ENCODE peak calls at places on chromosomes 12 and 14, in four cellular contexts. A is kidney epithelial cell, Q is AG10803, I is psoas muscle. J is an unnamed sample.

GRCh38 chr12:116138781-116139180 is 138.7 kb downstream of the MED13L start:
- DNase-seq in I (no peak), A (peak; percentile 41), Q (no peak), J (no peak)

GRCh38 chr14:67186789-67187188 is 2.5 kb upstream of the GARIN2 start:
- DNase-seq in I (no peak), A (no peak), Q (no peak), J (no peak)

GRCh38 chr12:3683670-3684069 is 69.2 kb downstream of the CRACR2A start:
- DNase-seq in I (no peak), Q (peak; percentile 21), A (no peak), J (peak; percentile 22)

GRCh38 chr12:32309811-32310755 is 89.3 kb upstream of the FGD4 start:
- DNase-seq in Q (no peak), A (peak; percentile 67), I (no peak), J (no peak)

GRCh38 chr14:71600309-71600708 is 331.9 kb upstream of the RGS6 start:
- DNase-seq in I (no peak), A (no peak), Q (no peak), J (no peak)

GRCh38 chr12:121620328-121620891 is 5.9 kb upstream of the ORAI1 start:
- DNase-seq in I (no peak), Q (no peak), A (no peak), J (no peak)

GRCh38 chr14:31449971-31450610 is 7.2 kb downstream of the DTD2 start:
- DNase-seq in I (no peak), Q (peak; percentile 62), A (no peak), J (no peak)

GRCh38 chr14:100641274-100641860 is 54.1 kb upstream of the BEGAIN start:
- DNase-seq in Q (no peak), A (no peak), I (no peak), J (no peak)

GRCh38 chr14:87630808-87631207 is 362.2 kb downstream of the GALC start:
- DNase-seq in A (no peak), Q (no peak), I (no peak), J (no peak)

GRCh38 chr12:29113101-29113500 is 36.0 kb upstream of the FAR2 start:
- DNase-seq in I (no peak), Q (no peak), A (no peak), J (no peak)

GRCh38 chr12:123113038-123113437 is 37.9 kb downstream of the PITPNM2 start:
- DNase-seq in Q (no peak), A (no peak), I (no peak), J (no peak)

GRCh38 chr12:75774309-75775052 is 257.1 kb downstream of the PHLDA1 start:
- DNase-seq in Q (no peak), I (no peak), A (no peak), J (no peak)

GRCh38 chr12:49974231-49974675 is 1.5 kb downstream of the AQP6 start:
- DNase-seq in A (no peak), I (peak; percentile 69), Q (peak; percentile 64), J (no peak)

GRCh38 chr12:22064968-22065367 is 18.9 kb downstream of the CMAS start:
- DNase-seq in Q (no peak), I (no peak), A (no peak), J (no peak)

GRCh38 chr12:22935090-22935489 is 310.1 kb downstream of the ETNK1 start:
- DNase-seq in Q (no peak), I (no peak), A (no peak), J (no peak)

GRCh38 chr14:71534506-71534905 is 397.7 kb upstream of the RGS6 start:
- DNase-seq in Q (no peak), A (no peak), I (no peak), J (no peak)

GRCh38 chr12:78149459-78149858 is 318.8 kb downstream of the NAV3 start:
- DNase-seq in Q (no peak), A (no peak), I (no peak), J (no peak)

GRCh38 chr14:68473794-68474193 is 319.1 kb downstream of the ZFP36L1 start:
- DNase-seq in I (no peak), A (no peak), Q (no peak), J (no peak)

GRCh38 chr12:90028620-90029051 is 320.0 kb upstream of the ATP2B1 start:
- DNase-seq in Q (no peak), I (no peak), A (no peak), J (no peak)

GRCh38 chr14:89540009-89540829 is 123.2 kb upstream of the FOXN3 start:
- DNase-seq in Q (peak; percentile 15), I (no peak), A (no peak), J (no peak)

GRCh38 chr12:47755655-47756562 is 2.8 kb downstream of the RAPGEF3 start:
- DNase-seq in A (no peak), I (no peak), Q (no peak), J (no peak)

GRCh38 chr12:78120866-78121590 is 290.3 kb downstream of the NAV3 start:
- DNase-seq in Q (peak; percentile 49), I (no peak), A (no peak), J (no peak)

GRCh38 chr12:56510786-56511185 is 10.8 kb upstream of the RBMS2 start:
- DNase-seq in I (no peak), Q (no peak), A (no peak), J (no peak)

GRCh38 chr12:122147514-122148290 is 26.3 kb downstream of the IL31 start:
- DNase-seq in Q (no peak), A (no peak), I (no peak), J (no peak)

GRCh38 chr12:123892180-123892559 is 80.5 kb downstream of the CCDC92 start:
- DNase-seq in A (no peak), Q (no peak), I (no peak), J (no peak)

GRCh38 chr12:49537709-49538601 is 875 bp upstream of the KCNH3 start:
- DNase-seq in I (no peak), Q (no peak), A (no peak), J (no peak)

GRCh38 chr14:62018606-62019005 is 256.4 kb downstream of the SNAPC1 start:
- DNase-seq in Q (no peak), I (no peak), A (no peak), J (no peak)

GRCh38 chr14:22739423-22739822 is 27.1 kb upstream of the OXA1L start:
- DNase-seq in Q (no peak), I (no peak), A (peak; percentile 7), J (no peak)

GRCh38 chr12:93448796-93449195 is 7.0 kb upstream of the UBE2N start:
- DNase-seq in I (no peak), Q (no peak), A (no peak), J (no peak)

GRCh38 chr12:108759914-108760313 is 28.6 kb upstream of the CORO1C start:
- DNase-seq in A (no peak), Q (no peak), I (no peak), J (no peak)
- H3K4me3 ChIP-seq in A (no peak overlapping the region), Q (no peak overlapping the region), I (no peak overlapping the region), J (no peak overlapping the region)

GRCh38 chr12:52236386-52237050 is 3.5 kb downstream of the KRT7 start:
- DNase-seq in A (no peak), Q (no peak), I (no peak), J (no peak)

GRCh38 chr12:52233462-52234141 is 559 bp downstream of the KRT7 start:
- DNase-seq in I (no peak), A (no peak), Q (no peak), J (no peak)

GRCh38 chr12:52235822-52236291 is 2.8 kb downstream of the KRT7 start:
- DNase-seq in I (no peak), Q (no peak), A (no peak), J (no peak)

GRCh38 chr12:52234226-52234810 is 1.3 kb downstream of the KRT7 start:
- DNase-seq in Q (no peak), A (no peak), I (no peak), J (no peak)

DNA sequence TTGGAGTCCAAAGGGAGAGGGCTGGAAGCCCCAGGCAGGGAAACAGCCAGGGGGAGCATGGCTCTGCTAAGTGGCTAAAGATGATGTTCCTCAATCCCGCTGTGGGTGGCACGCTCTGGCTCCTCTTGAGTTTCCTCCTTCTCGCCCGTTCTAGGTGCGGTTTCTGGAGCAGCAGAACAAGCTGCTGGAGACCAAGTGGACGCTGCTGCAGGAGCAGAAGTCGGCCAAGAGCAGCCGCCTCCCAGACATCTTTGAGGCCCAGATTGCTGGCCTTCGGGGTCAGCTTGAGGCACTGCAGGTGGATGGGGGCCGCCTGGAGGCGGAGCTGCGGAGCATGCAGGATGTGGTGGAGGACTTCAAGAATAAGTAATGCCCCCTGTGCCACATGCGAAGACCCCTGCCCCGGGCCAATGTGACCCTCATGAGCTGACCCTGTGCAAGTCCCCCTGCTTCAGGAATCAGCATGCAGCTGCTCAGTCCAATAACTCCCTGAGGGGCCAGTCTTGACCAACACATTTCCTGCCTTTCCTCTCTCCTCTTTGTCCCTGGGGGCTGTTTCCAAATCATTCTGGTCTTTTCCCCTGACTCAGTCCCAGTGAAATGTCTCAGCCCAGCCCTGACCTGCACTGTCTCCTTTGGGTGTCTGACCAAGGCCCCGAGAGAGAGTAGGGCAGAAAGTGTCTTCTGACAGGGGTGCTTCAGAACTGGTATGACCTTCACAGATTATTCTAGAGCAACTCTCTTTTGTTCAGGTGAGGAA is 2.1 kb downstream of the KRT7 start:
- DNase-seq in A (no peak), Q (peak; percentile 42), I (no peak), J (no peak)
- H3K4me3 ChIP-seq in A (peak overlapping the region; percentile 33), Q (no peak overlapping the region), I (no peak overlapping the region), J (no peak overlapping the region)

GRCh38 chr14:96424104-96424989 is 32.4 kb downstream of the AK7 start:
- DNase-seq in Q (peak; percentile 69), I (no peak), A (no peak), J (peak; percentile 22)
- H3K4me3 ChIP-seq in Q (peak overlapping the region; percentile 49), I (peak overlapping the region; percentile 59), A (peak overlapping the region; percentile 37), J (peak overlapping the region; percentile 41)

GRCh38 chr12:46263140-46264017 is 5.5 kb downstream of the SLC38A1 start:
- DNase-seq in Q (no peak), I (no peak), A (no peak), J (no peak)

GRCh38 chr12:46265734-46266133 is 3.1 kb downstream of the SLC38A1 start:
- DNase-seq in A (no peak), I (no peak), Q (no peak), J (no peak)

GRCh38 chr12:46266382-46266791 is 2.5 kb downstream of the SLC38A1 start:
- DNase-seq in Q (peak; percentile 37), A (no peak), I (no peak), J (peak; percentile 43)

GRCh38 chr12:46265102-46265501 is 3.7 kb downstream of the SLC38A1 start:
- DNase-seq in I (no peak), A (no peak), Q (no peak), J (no peak)

DNA sequence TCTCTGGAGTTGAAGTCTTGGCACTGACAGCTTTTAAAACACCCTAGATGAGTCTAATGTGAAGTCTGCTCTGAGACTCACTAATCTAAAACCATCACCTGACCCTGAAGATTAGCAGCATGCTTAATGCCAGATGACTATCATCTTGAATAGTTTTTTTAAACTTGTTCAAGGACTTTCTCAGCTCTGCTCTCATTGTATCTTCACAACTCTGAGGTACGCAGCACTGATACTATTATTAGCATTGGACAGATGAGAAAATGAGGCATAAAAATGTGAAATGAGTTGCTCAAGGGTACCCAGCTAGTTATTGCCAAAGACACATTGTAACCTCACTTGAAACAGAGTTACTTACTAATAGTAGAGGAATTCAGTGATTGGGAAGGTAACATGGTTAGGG is 4.8 kb downstream of the SLC38A1 start:
- DNase-seq in Q (peak; percentile 77), I (no peak), A (no peak), J (peak; percentile 47)
- H3K4me3 ChIP-seq in Q (no peak overlapping the region), I (no peak overlapping the region), A (no peak overlapping the region), J (no peak overlapping the region)

GRCh38 chr12:27627123-27627835 is 69.0 kb upstream of the REP15 start:
- DNase-seq in Q (peak; percentile 87), A (no peak), I (no peak), J (peak; percentile 76)
- H3K4me3 ChIP-seq in Q (peak overlapping the region; percentile 23), A (no peak overlapping the region), I (no peak overlapping the region), J (no peak overlapping the region)